ENCODE peak calls at places on chromosome 1, in ten cellular contexts. A is naive thymus-derived CD8-positive, alpha-beta T cell; Y is activated naive CD4-positive, alpha-beta T cell treated with anti-CD3 and anti-CD28 coated beads, Interleukin-2, amount 50 U/mL, for 16 hours; B is EL; N is astrocyte of the spinal cord; D is GF-D8; W is GM20000; C is left lung; U is activated T-cell treated with anti-CD3 and anti-CD28 coated beads, Interleukin-2, amount 50 U/mL, for 72 hours; Z is ELR. O is an unnamed sample.

GRCh38 chr1:213303286-213303685 is 252.2 kb downstream of the RPS6KC1 start:
- DNase-seq in U (no peak), W (no peak), Z (no peak), N (peak; percentile 7), A (no peak), C (no peak), B (peak; percentile 30), D (no peak), Y (no peak), O (no peak)

GRCh38 chr1:180632326-180633088 is 685 bp downstream of the XPR1 start:
- DNase-seq in A (peak; percentile 36), U (peak; percentile 82), C (peak; percentile 93), B (no peak), Z (peak; percentile 63), W (peak; percentile 76), Y (peak; percentile 64), N (peak; percentile 20), D (peak; percentile 40), O (no peak)

GRCh38 chr1:31467005-31467674 is 54.1 kb downstream of the SERINC2 start:
- DNase-seq in C (no peak), U (no peak), B (peak; percentile 17), A (no peak), W (no peak), Z (peak; percentile 28), Y (no peak), N (peak; percentile 7), D (no peak), O (no peak)

GRCh38 chr1:94358630-94359599 is 59.3 kb upstream of the ABCD3 start:
- DNase-seq in U (no peak), C (no peak), Z (no peak), N (no peak), A (no peak), W (no peak), D (no peak), B (no peak), Y (no peak), O (no peak)

GRCh38 chr1:92323473-92324453 is 24.9 kb downstream of the RPAP2 start:
- DNase-seq in W (no peak), U (no peak), D (no peak), Y (no peak), A (no peak), B (no peak), Z (no peak), C (no peak), N (no peak), O (no peak)

GRCh38 chr1:156104861-156105546 is 9.5 kb upstream of the LMNA start:
- DNase-seq in B (peak; percentile 45), A (no peak), Y (no peak), N (no peak), C (no peak), Z (no peak), D (no peak), W (no peak), U (no peak), O (no peak)

GRCh38 chr1:26020941-26021646 is 481 bp upstream of the EXTL1 start:
- DNase-seq in A (no peak), B (peak; percentile 72), D (no peak), Y (no peak), C (no peak), Z (peak; percentile 30), N (no peak), U (no peak), W (no peak), O (no peak)

GRCh38 chr1:232767381-232768074 is 37.7 kb upstream of the MAP10 start:
- DNase-seq in A (no peak), Y (no peak), D (no peak), U (no peak), N (peak; percentile 79), W (no peak), B (peak; percentile 83), C (no peak), Z (peak; percentile 72), O (peak; percentile 77)

GRCh38 chr1:230760360-230760827 is 13.2 kb downstream of the CAPN9 start:
- DNase-seq in U (no peak), D (no peak), W (no peak), B (no peak), Z (no peak), A (no peak), N (no peak), C (no peak), Y (no peak), O (no peak)

GRCh38 chr1:5532811-5533210 is 459.4 kb downstream of the NPHP4 start:
- DNase-seq in Y (no peak), C (no peak), U (no peak), D (no peak), Z (no peak), N (no peak), A (no peak), W (no peak), B (no peak), O (no peak)

GRCh38 chr1:95561244-95561840 is 327.3 kb downstream of the RWDD3 start:
- DNase-seq in C (no peak), D (no peak), N (no peak), Y (no peak), U (no peak), W (no peak), B (no peak), Z (no peak), A (no peak), O (no peak)

O was measured in SIG-M5.